ENCODE peak calls at places on chromosomes 2 and 18, in six cellular contexts. One of them, this sample, is unnamed.

GRCh38 chr2:70990216-70990615 is 4.5 kb downstream of the TEX261 start:
- DNase-seq in psoas muscle: no peak
- DNase-seq in ovary: no peak
- DNase-seq in upper lobe of right lung: no peak
- DNase-seq in body of pancreas: no peak
- DNase-seq in HCT116: no peak
- DNase-seq in this sample: no peak

GRCh38 chr2:169759987-169760386 is 26.4 kb downstream of the KLHL23 start:
- DNase-seq in body of pancreas: no peak
- DNase-seq in psoas muscle: no peak
- DNase-seq in ovary: no peak
- DNase-seq in upper lobe of right lung: no peak
- DNase-seq in HCT116: no peak
- DNase-seq in this sample: no peak

GRCh38 chr2:46737577-46737976 is 178.0 kb downstream of the MCFD2 start:
- DNase-seq in psoas muscle: no peak
- DNase-seq in body of pancreas: no peak
- DNase-seq in ovary: no peak
- DNase-seq in HCT116: peak; percentile 61
- DNase-seq in upper lobe of right lung: no peak
- DNase-seq in this sample: peak; percentile 42

GRCh38 chr2:152715112-152715511 is 2.1 kb downstream of the PRPF40A start:
- DNase-seq in HCT116: no peak
- DNase-seq in upper lobe of right lung: no peak
- DNase-seq in body of pancreas: no peak
- DNase-seq in ovary: no peak
- DNase-seq in psoas muscle: no peak
- DNase-seq in this sample: no peak

GRCh38 chr2:19725392-19725791 is 176.4 kb downstream of the TTC32 start:
- DNase-seq in body of pancreas: no peak
- DNase-seq in psoas muscle: no peak
- DNase-seq in ovary: no peak
- DNase-seq in upper lobe of right lung: no peak
- DNase-seq in HCT116: no peak
- DNase-seq in this sample: no peak

GRCh38 chr2:171404258-171404657 is 29.5 kb downstream of the METTL8 start:
- DNase-seq in upper lobe of right lung: no peak
- DNase-seq in ovary: no peak
- DNase-seq in psoas muscle: no peak
- DNase-seq in HCT116: peak; percentile 64
- DNase-seq in body of pancreas: no peak
- DNase-seq in this sample: peak; percentile 75

GRCh38 chr18:23238152-23238531 is 102.9 kb downstream of the CABLES1 start:
- DNase-seq in psoas muscle: no peak
- DNase-seq in ovary: peak; percentile 53
- DNase-seq in HCT116: no peak
- DNase-seq in body of pancreas: no peak
- DNase-seq in upper lobe of right lung: no peak
- DNase-seq in this sample: peak; percentile 20

GRCh38 chr2:219254590-219255219 is 987 bp upstream of the TUBA4A start:
- DNase-seq in ovary: no peak
- DNase-seq in HCT116: no peak
- DNase-seq in upper lobe of right lung: no peak
- DNase-seq in psoas muscle: no peak
- DNase-seq in body of pancreas: no peak
- DNase-seq in this sample: no peak

GRCh38 chr2:1837458-1837857 is 93.1 kb upstream of the PXDN start:
- DNase-seq in ovary: no peak
- DNase-seq in body of pancreas: no peak
- DNase-seq in upper lobe of right lung: peak; percentile 49
- DNase-seq in psoas muscle: no peak
- DNase-seq in HCT116: no peak
- DNase-seq in this sample: no peak

GRCh38 chr2:240611601-240612210 is 13.6 kb upstream of the GPR35 start:
- DNase-seq in body of pancreas: no peak
- DNase-seq in upper lobe of right lung: peak; percentile 39
- DNase-seq in psoas muscle: peak; percentile 36
- DNase-seq in ovary: peak; percentile 9
- DNase-seq in HCT116: no peak
- DNase-seq in this sample: no peak

GRCh38 chr18:21910906-21911305 is 170.3 kb downstream of the MIB1 start:
- DNase-seq in HCT116: no peak
- DNase-seq in upper lobe of right lung: no peak
- DNase-seq in ovary: no peak
- DNase-seq in body of pancreas: no peak
- DNase-seq in psoas muscle: no peak
- DNase-seq in this sample: no peak

GRCh38 chr18:12946549-12947354 is 1.1 kb upstream of the SEH1L start:
- DNase-seq in psoas muscle: no peak
- DNase-seq in HCT116: peak; percentile 38
- DNase-seq in ovary: peak; percentile 67
- DNase-seq in body of pancreas: peak; percentile 54
- DNase-seq in upper lobe of right lung: no peak
- DNase-seq in this sample: peak; percentile 46

GRCh38 chr2:231410293-231411004 is 14.9 kb downstream of the B3GNT7 start:
- DNase-seq in psoas muscle: no peak
- DNase-seq in upper lobe of right lung: no peak
- DNase-seq in ovary: no peak
- DNase-seq in HCT116: no peak
- DNase-seq in body of pancreas: no peak
- DNase-seq in this sample: no peak

GRCh38 chr2:32671885-32672519 is 44.2 kb downstream of the TTC27 start:
- DNase-seq in body of pancreas: no peak
- DNase-seq in upper lobe of right lung: no peak
- DNase-seq in HCT116: no peak
- DNase-seq in psoas muscle: no peak
- DNase-seq in ovary: no peak
- DNase-seq in this sample: no peak

DNA sequence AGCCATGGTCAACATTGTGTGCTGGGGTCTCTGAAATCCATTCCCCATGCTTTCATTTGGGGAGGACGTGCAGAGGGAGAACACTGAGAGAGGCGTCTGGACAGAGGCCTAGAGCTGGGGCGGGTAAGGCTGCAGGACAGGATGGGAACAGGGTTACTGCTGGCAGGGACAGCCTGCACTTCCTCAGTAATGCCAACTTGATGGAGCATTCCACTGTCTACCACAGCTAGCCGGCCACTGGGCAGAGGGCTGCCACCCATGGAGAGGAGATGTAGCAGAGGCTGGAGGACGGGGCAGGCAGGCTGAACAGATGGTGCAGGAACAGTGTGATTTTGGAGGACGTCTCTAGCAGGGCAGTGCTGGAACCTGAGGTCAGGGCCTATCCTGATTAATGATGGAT is 29.3 kb downstream of the MRPL33 start:
- DNase-seq in ovary: no peak
- DNase-seq in psoas muscle: no peak
- DNase-seq in upper lobe of right lung: no peak
- DNase-seq in body of pancreas: no peak
- DNase-seq in HCT116: no peak
- DNase-seq in this sample: no peak
- H3K27ac ChIP-seq in ovary: no peak overlapping the region
- H3K27ac ChIP-seq in psoas muscle: peak overlapping the region; percentile 85
- H3K27ac ChIP-seq in upper lobe of right lung: no peak overlapping the region
- H3K27ac ChIP-seq in body of pancreas: no peak overlapping the region
- H3K27ac ChIP-seq in HCT116: no peak overlapping the region
- H3K27ac ChIP-seq in this sample: peak overlapping the region; percentile 97

GRCh38 chr2:202005272-202005887 is 28.3 kb upstream of the FZD7 start:
- DNase-seq in upper lobe of right lung: no peak
- DNase-seq in body of pancreas: no peak
- DNase-seq in psoas muscle: no peak
- DNase-seq in HCT116: no peak
- DNase-seq in ovary: no peak
- DNase-seq in this sample: no peak

GRCh38 chr2:202009019-202009481 is 24.6 kb upstream of the FZD7 start:
- DNase-seq in body of pancreas: no peak
- DNase-seq in HCT116: no peak
- DNase-seq in ovary: no peak
- DNase-seq in upper lobe of right lung: no peak
- DNase-seq in psoas muscle: peak; percentile 67
- DNase-seq in this sample: no peak

GRCh38 chr2:202002381-202002780 is 31.3 kb upstream of the FZD7 start:
- DNase-seq in psoas muscle: no peak
- DNase-seq in body of pancreas: no peak
- DNase-seq in upper lobe of right lung: no peak
- DNase-seq in HCT116: no peak
- DNase-seq in ovary: no peak
- DNase-seq in this sample: no peak

GRCh38 chr2:202009563-202009962 is 24.1 kb upstream of the FZD7 start:
- DNase-seq in body of pancreas: no peak
- DNase-seq in psoas muscle: no peak
- DNase-seq in HCT116: no peak
- DNase-seq in ovary: no peak
- DNase-seq in upper lobe of right lung: no peak
- DNase-seq in this sample: no peak

DNA sequence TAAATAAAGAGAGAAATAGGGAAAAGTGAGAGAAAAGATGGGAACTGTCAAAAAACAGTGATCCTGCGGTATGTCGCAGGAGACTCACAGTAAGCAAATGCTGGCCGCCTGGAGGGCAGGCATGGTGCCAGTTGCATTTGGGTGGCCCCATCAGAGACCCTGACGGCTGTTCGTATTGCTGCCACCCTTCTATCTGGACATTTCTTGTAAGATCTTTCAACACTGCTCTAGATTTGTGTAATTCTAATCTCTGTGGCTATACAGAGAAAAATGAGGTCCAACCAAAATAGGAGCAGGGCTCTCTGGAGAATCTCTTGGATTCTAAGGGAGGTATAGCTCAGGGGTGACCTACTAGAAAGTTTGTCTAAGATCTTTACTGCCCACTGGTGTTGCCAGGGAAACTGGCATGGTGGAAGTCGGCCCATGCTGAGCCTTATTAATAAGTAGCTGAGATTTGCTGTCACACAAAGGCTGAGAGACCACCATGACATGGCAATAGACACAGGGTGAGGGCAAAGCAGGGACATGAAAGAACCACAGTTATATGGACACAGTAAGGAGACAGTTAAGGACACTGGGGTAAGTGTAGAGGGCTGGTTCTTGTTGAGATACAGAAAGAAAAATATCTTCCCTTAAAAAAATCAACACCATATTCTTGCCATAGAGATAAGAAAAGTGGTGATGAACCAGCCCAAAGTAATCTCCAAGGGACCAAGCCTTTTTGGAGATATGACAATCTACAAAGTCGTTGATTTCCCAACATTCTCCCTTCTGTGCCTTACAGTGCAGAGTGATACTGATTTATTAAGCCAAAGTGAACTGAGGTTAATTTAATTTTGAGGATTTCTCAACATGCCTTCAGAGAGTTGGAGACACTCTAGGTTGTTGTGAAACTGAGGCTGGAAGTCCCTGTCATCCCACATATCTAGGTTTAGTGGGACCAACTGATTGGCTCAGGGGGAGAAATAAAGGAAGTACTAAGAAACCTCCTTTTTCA is 26.3 kb upstream of the FZD7 start:
- DNase-seq in ovary: no peak
- DNase-seq in HCT116: no peak
- DNase-seq in psoas muscle: no peak
- DNase-seq in body of pancreas: no peak
- DNase-seq in upper lobe of right lung: no peak
- DNase-seq in this sample: no peak
- TF ChIP-seq CTCF in ovary: no peak
- TF ChIP-seq CTCF in HCT116: no peak
- TF ChIP-seq CTCF in psoas muscle: no peak
- TF ChIP-seq CTCF in body of pancreas: no peak
- TF ChIP-seq CTCF in upper lobe of right lung: no peak
- TF ChIP-seq CTCF in this sample: no peak

DNA sequence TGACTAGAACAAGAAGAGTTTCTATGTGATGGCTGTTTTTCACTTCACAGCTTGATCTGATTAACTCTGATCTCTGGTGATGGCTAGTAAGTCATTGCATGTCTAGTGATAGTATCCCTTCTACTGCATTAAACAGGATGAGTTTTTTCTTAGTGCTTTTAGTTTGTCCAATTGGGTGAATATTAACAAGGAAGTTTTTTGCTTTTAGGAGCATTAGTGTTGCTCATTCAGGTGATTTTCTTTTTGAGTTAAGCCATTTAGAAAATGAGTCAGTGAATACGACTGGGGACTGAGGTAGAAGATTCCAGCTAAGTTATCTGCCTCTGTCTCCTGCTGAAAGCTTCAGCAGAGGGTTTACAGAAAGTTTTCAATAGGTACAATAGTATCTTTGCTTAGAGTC is 306.7 kb downstream of the PIK3C3 start:
- DNase-seq in psoas muscle: no peak
- DNase-seq in upper lobe of right lung: no peak
- DNase-seq in body of pancreas: no peak
- DNase-seq in ovary: no peak
- DNase-seq in HCT116: no peak
- DNase-seq in this sample: no peak
- H3K27ac ChIP-seq in psoas muscle: no peak overlapping the region
- H3K27ac ChIP-seq in upper lobe of right lung: no peak overlapping the region
- H3K27ac ChIP-seq in body of pancreas: no peak overlapping the region
- H3K27ac ChIP-seq in ovary: no peak overlapping the region
- H3K27ac ChIP-seq in HCT116: no peak overlapping the region
- H3K27ac ChIP-seq in this sample: no peak overlapping the region

GRCh38 chr2:145017149-145017548 is 497.2 kb upstream of the ZEB2 start:
- DNase-seq in HCT116: no peak
- DNase-seq in upper lobe of right lung: no peak
- DNase-seq in psoas muscle: no peak
- DNase-seq in body of pancreas: no peak
- DNase-seq in ovary: no peak
- DNase-seq in this sample: no peak
- TF ChIP-seq CTCF in HCT116: no peak
- TF ChIP-seq CTCF in upper lobe of right lung: no peak
- TF ChIP-seq CTCF in psoas muscle: no peak
- TF ChIP-seq CTCF in body of pancreas: no peak
- TF ChIP-seq CTCF in ovary: no peak
- TF ChIP-seq CTCF in this sample: no peak

This sample was measured in RWPE1.